ENCODE peak calls at places on chromosomes 3 and 15, in five cellular contexts. X, J, T, K and I are unnamed samples.

GRCh38 chr3:122186372-122186771 is 2.9 kb downstream of the CASR start:
- DNase-seq in X (no peak), J (no peak), T (no peak), K (no peak), I (no peak)

GRCh38 chr3:45199837-45200648 is 26.0 kb downstream of the TMEM158 start:
- DNase-seq in X (peak; percentile 68), J (no peak), T (peak; percentile 95), K (no peak), I (peak; percentile 84)

GRCh38 chr3:178454714-178455113 is 81.5 kb upstream of the KCNMB2 start:
- DNase-seq in X (peak; percentile 29), J (no peak), T (peak; percentile 39), K (no peak), I (no peak)

GRCh38 chr3:27521179-27521871 is 37.1 kb upstream of the SLC4A7 start:
- DNase-seq in X (peak; percentile 84), J (no peak), T (peak; percentile 97), K (no peak), I (peak; percentile 48)

GRCh38 chr3:194322701-194323174 is 28.4 kb downstream of the CPN2 start:
- DNase-seq in X (no peak), J (no peak), T (peak; percentile 66), K (peak; percentile 16), I (peak; percentile 33)

GRCh38 chr3:195257454-195258448 is 13.2 kb downstream of the XXYLT1 start:
- DNase-seq in X (no peak), J (no peak), T (peak; percentile 20), K (no peak), I (no peak)

GRCh38 chr15:44598892-44599291 is 61.9 kb downstream of the EIF3J start:
- DNase-seq in X (no peak), J (no peak), T (peak; percentile 70), K (no peak), I (no peak)

GRCh38 chr15:47265686-47266085 is 451.6 kb upstream of the SEMA6D start:
- DNase-seq in X (no peak), J (no peak), T (no peak), K (no peak), I (no peak)

GRCh38 chr3:15180042-15180611 is 25.9 kb upstream of the CAPN7 start:
- DNase-seq in X (no peak), J (no peak), T (no peak), K (no peak), I (no peak)

GRCh38 chr3:65833761-65834505 is 204.8 kb downstream of the MAGI1 start:
- DNase-seq in X (peak; percentile 34), J (no peak), T (peak; percentile 77), K (no peak), I (no peak)

GRCh38 chr3:31312400-31312799 is 220.3 kb upstream of the STT3B start:
- DNase-seq in X (no peak), J (no peak), T (peak; percentile 74), K (no peak), I (no peak)

GRCh38 chr15:101162701-101163483 is 89.0 kb downstream of the CHSY1 start:
- DNase-seq in X (no peak), J (no peak), T (no peak), K (no peak), I (no peak)

GRCh38 chr3:177979684-177980083 is 556.6 kb upstream of the KCNMB2 start:
- DNase-seq in X (no peak), J (no peak), T (no peak), K (no peak), I (no peak)

GRCh38 chr3:111978493-111978832 is 363 bp upstream of the ABHD10 start:
- DNase-seq in X (no peak), J (no peak), T (no peak), K (no peak), I (no peak)

GRCh38 chr15:41291065-41291631 is 41.2 kb downstream of the OIP5 start:
- DNase-seq in X (no peak), J (no peak), T (no peak), K (no peak), I (no peak)

GRCh38 chr3:24485511-24485910 is 9.1 kb downstream of the THRB start:
- DNase-seq in X (no peak), J (no peak), T (peak; percentile 20), K (no peak), I (no peak)

GRCh38 chr15:87710406-87710805 is 546.1 kb downstream of the NTRK3 start:
- DNase-seq in X (peak; percentile 77), J (no peak), T (no peak), K (no peak), I (no peak)

GRCh38 chr3:43753743-43754142 is 63.0 kb downstream of the ABHD5 start:
- DNase-seq in X (no peak), J (no peak), T (peak; percentile 77), K (no peak), I (peak; percentile 33)